ENCODE peak calls at places on chromosomes 4 and X, in nine cellular contexts. G is cardiac muscle cell, F is psoas muscle, J is HCT116, S is AG04450, X is endothelial cell of umbilical vein, D is A673, Z is GM20000, B is uterus. R is an unnamed sample.

GRCh38 chr4:85637778-85638177 is 162.8 kb downstream of the ARHGAP24 start:
- DNase-seq in G (peak; percentile 7), F (no peak), J (no peak), S (no peak), X (no peak), D (no peak), Z (no peak), B (no peak), R (no peak)

GRCh38 chrX:132769609-132770008 is 188.8 kb downstream of the HS6ST2 start:
- DNase-seq in G (no peak), F (no peak), J (no peak), S (no peak), X (no peak), D (no peak), Z (no peak), B (no peak), R (no peak)

GRCh38 chr4:87559090-87559837 is 30.1 kb upstream of the SPARCL1 start:
- DNase-seq in G (no peak), F (no peak), J (no peak), S (no peak), X (no peak), D (peak; percentile 1), Z (peak; percentile 10), B (no peak), R (no peak)

GRCh38 chr4:125357675-125358074 is 42.9 kb downstream of the FAT4 start:
- DNase-seq in G (no peak), F (no peak), J (no peak), S (no peak), X (no peak), D (no peak), Z (no peak), B (no peak), R (no peak)

GRCh38 chr4:930827-931193 is 1.3 kb downstream of the GAK start:
- DNase-seq in G (no peak), F (no peak), J (no peak), S (no peak), X (no peak), D (no peak), Z (no peak), B (no peak), R (no peak)

GRCh38 chr4:128338634-128339355 is 51.2 kb upstream of the PGRMC2 start:
- DNase-seq in G (peak; percentile 92), F (no peak), J (no peak), S (peak; percentile 53), X (peak; percentile 73), D (no peak), Z (no peak), B (no peak), R (no peak)

GRCh38 chr4:47213971-47214370 is 182.6 kb downstream of the GABRB1 start:
- DNase-seq in G (peak; percentile 78), F (no peak), J (no peak), S (peak; percentile 66), X (no peak), D (peak; percentile 56), Z (no peak), B (no peak), R (no peak)

GRCh38 chr4:14908635-14909034 is 93.6 kb upstream of the CPEB2 start:
- DNase-seq in G (no peak), F (no peak), J (peak; percentile 12), S (no peak), X (no peak), D (no peak), Z (no peak), B (no peak), R (no peak)

GRCh38 chr4:184150102-184150839 is 67.4 kb downstream of the ENPP6 start:
- DNase-seq in G (no peak), F (no peak), J (no peak), S (no peak), X (no peak), D (no peak), Z (no peak), B (no peak), R (no peak)

GRCh38 chr4:65416875-65417274 is 253.4 kb downstream of the EPHA5 start:
- DNase-seq in G (peak; percentile 13), F (no peak), J (no peak), S (no peak), X (peak; percentile 80), D (peak; percentile 2), Z (no peak), B (no peak), R (no peak)

GRCh38 chrX:96752776-96753175 is 68.1 kb downstream of the DIAPH2 start:
- DNase-seq in G (no peak), F (no peak), J (no peak), S (no peak), X (no peak), D (no peak), Z (no peak), B (no peak), R (no peak)

GRCh38 chr4:101651778-101652177 is 138.8 kb upstream of the BANK1 start:
- DNase-seq in G (no peak), F (peak; percentile 20), J (no peak), S (no peak), X (no peak), D (peak; percentile 10), Z (no peak), B (no peak), R (no peak)

GRCh38 chr4:153467897-153468262 is 1.7 kb downstream of the TMEM131L start:
- DNase-seq in G (peak; percentile 39), F (no peak), J (no peak), S (no peak), X (no peak), D (no peak), Z (no peak), B (no peak), R (no peak)

GRCh38 chrX:68894142-68894512 is 65.3 kb downstream of the EFNB1 start:
- DNase-seq in G (no peak), F (peak; percentile 24), J (no peak), S (no peak), X (peak; percentile 4), D (no peak), Z (no peak), B (no peak), R (no peak)

GRCh38 chr4:170336238-170336775 is 246.6 kb upstream of the AADAT start:
- DNase-seq in G (no peak), F (no peak), J (no peak), S (no peak), X (no peak), D (no peak), Z (peak; percentile 51), B (no peak), R (no peak)

GRCh38 chr4:17347445-17347844 is 164.4 kb downstream of the QDPR start:
- DNase-seq in G (peak; percentile 61), F (no peak), J (peak; percentile 16), S (no peak), X (peak; percentile 40), D (peak; percentile 45), Z (peak; percentile 47), B (peak; percentile 42), R (no peak)

GRCh38 chrX:154443479-154443910 is 446 bp upstream of the FAM50A start:
- DNase-seq in G (no peak), F (no peak), J (no peak), S (no peak), X (no peak), D (no peak), Z (no peak), B (no peak), R (no peak)

GRCh38 chrX:151697537-151697936 is 2.3 kb downstream of the PRRG3 start:
- DNase-seq in G (peak; percentile 22), F (peak; percentile 30), J (no peak), S (no peak), X (no peak), D (no peak), Z (no peak), B (peak; percentile 28), R (no peak)

GRCh38 chrX:63746715-63747114 is 38.3 kb downstream of the ARHGEF9 start:
- DNase-seq in G (no peak), F (no peak), J (no peak), S (no peak), X (peak; percentile 66), D (no peak), Z (no peak), B (no peak), R (no peak)

GRCh38 chrX:20547649-20548051 is 280.9 kb upstream of the RPS6KA3 start:
- DNase-seq in G (peak; percentile 58), F (no peak), J (no peak), S (no peak), X (no peak), D (peak; percentile 31), Z (peak; percentile 5), B (no peak), R (no peak)

GRCh38 chr4:66691101-66691500 is 854.2 kb downstream of the CENPC start:
- DNase-seq in G (no peak), F (no peak), J (no peak), S (no peak), X (no peak), D (no peak), Z (no peak), B (no peak), R (no peak)

GRCh38 chr4:52103314-52103713 is 52.2 kb downstream of the SPATA18 start:
- DNase-seq in G (peak; percentile 49), F (no peak), J (no peak), S (no peak), X (peak; percentile 7), D (peak; percentile 57), Z (no peak), B (no peak), R (no peak)

GRCh38 chr4:153257151-153257620 is 52.9 kb downstream of the TRIM2 start:
- DNase-seq in G (peak; percentile 66), F (peak; percentile 27), J (no peak), S (peak; percentile 36), X (peak; percentile 48), D (peak; percentile 89), Z (peak; percentile 51), B (peak; percentile 51), R (no peak)

GRCh38 chr4:37882665-37883296 is 8.1 kb upstream of the TBC1D1 start:
- DNase-seq in G (peak; percentile 18), F (no peak), J (no peak), S (no peak), X (no peak), D (no peak), Z (no peak), B (no peak), R (no peak)
- TF ChIP-seq CTCF in G (peak; percentile 19), F (no peak), J (peak; percentile 48), S (no peak), X (peak; percentile 10), D (peak; percentile 38), Z (no peak), B (no peak), R (no peak)

GRCh38 chrX:119790977-119791436 is 423 bp downstream of the RPL39 start:
- DNase-seq in G (peak; percentile 45), F (no peak), J (no peak), S (no peak), X (peak; percentile 57), D (peak; percentile 36), Z (no peak), B (no peak), R (no peak)
- TF ChIP-seq CTCF in G (peak; percentile 15), F (no peak), J (no peak), S (no peak), X (no peak), D (peak; percentile 11), Z (peak; percentile 15), B (no peak), R (no peak)

GRCh38 chr4:2572076-2572475 is 35.6 kb downstream of the FAM193A start:
- DNase-seq in G (no peak), F (no peak), J (no peak), S (no peak), X (no peak), D (no peak), Z (no peak), B (no peak), R (no peak)
- TF ChIP-seq CTCF in G (no peak), F (no peak), J (no peak), S (no peak), X (no peak), D (no peak), Z (no peak), B (no peak), R (no peak)

GRCh38 chr4:6641164-6641970 is 882 bp downstream of the MRFAP1 start:
- DNase-seq in G (peak; percentile 52), F (peak; percentile 64), J (no peak), S (no peak), X (peak; percentile 49), D (no peak), Z (peak; percentile 57), B (peak; percentile 50), R (no peak)
- TF ChIP-seq CTCF in G (no peak), F (no peak), J (no peak), S (no peak), X (no peak), D (no peak), Z (no peak), B (no peak), R (no peak)